ENCODE peak calls at places on chromosome 1, in seven cellular contexts. V, X, B, Z, U, C and O are unnamed samples.

GRCh38 chr1:151371744-151372410 is 628 bp downstream of the SELENBP1 start:
- DNase-seq in Z (no peak), X (no peak), B (peak), V (peak), C (no peak), U (peak), O (no peak)

GRCh38 chr1:9787702-9788101 is 36.1 kb downstream of the CLSTN1 start:
- DNase-seq in U (no peak), X (no peak), B (no peak), Z (peak), C (no peak), V (peak), O (no peak)

GRCh38 chr1:57204091-57204490 is 219.8 kb downstream of the DAB1 start:
- DNase-seq in X (no peak), U (no peak), Z (no peak), C (no peak), V (no peak), B (no peak), O (no peak)

GRCh38 chr1:40886318-40887011 is 24.3 kb upstream of the CITED4 start:
- DNase-seq in X (no peak), U (no peak), Z (no peak), B (no peak), V (no peak), C (no peak), O (no peak)

GRCh38 chr1:30286984-30287839 is 436.2 kb downstream of the MATN1 start:
- DNase-seq in C (no peak), V (no peak), Z (peak), U (no peak), X (no peak), B (no peak), O (no peak)

GRCh38 chr1:64308856-64309255 is 105.4 kb downstream of the UBE2U start:
- DNase-seq in C (no peak), X (no peak), V (no peak), Z (no peak), B (no peak), U (no peak), O (no peak)

GRCh38 chr1:234965128-234965527 is 163.5 kb downstream of the TOMM20 start:
- DNase-seq in C (no peak), Z (no peak), B (peak), U (no peak), V (no peak), X (peak), O (no peak)

GRCh38 chr1:107124705-107125104 is 16.1 kb upstream of the NTNG1 start:
- DNase-seq in B (no peak), C (no peak), V (no peak), X (no peak), Z (no peak), U (no peak), O (no peak)

GRCh38 chr1:197808843-197809242 is 33.6 kb upstream of the DENND1B start:
- DNase-seq in Z (no peak), C (no peak), U (no peak), B (no peak), X (no peak), V (no peak), O (no peak)

GRCh38 chr1:38197566-38197965 is 151.0 kb upstream of the POU3F1 start:
- DNase-seq in C (no peak), X (no peak), V (no peak), Z (no peak), B (no peak), U (no peak), O (no peak)

GRCh38 chr1:87933171-87933570 is 604.5 kb downstream of the LMO4 start:
- DNase-seq in B (no peak), U (no peak), V (no peak), X (no peak), Z (no peak), C (no peak), O (no peak)

GRCh38 chr1:37478890-37479254 is 4.5 kb downstream of the ZC3H12A start:
- DNase-seq in V (no peak), U (peak), Z (no peak), B (peak), X (peak), C (no peak), O (no peak)

GRCh38 chr1:208654241-208654640 is 410.1 kb upstream of the PLXNA2 start:
- DNase-seq in Z (no peak), X (no peak), B (peak), C (no peak), V (no peak), U (no peak), O (peak)

GRCh38 chr1:7224644-7225043 is 439.4 kb downstream of the CAMTA1 start:
- DNase-seq in U (no peak), C (no peak), Z (no peak), V (no peak), B (no peak), X (no peak), O (no peak)

GRCh38 chr1:8165595-8166360 is 139.7 kb upstream of the ERRFI1 start:
- DNase-seq in Z (no peak), B (no peak), C (no peak), U (no peak), X (no peak), V (peak), O (no peak)

GRCh38 chr1:27599605-27600499 is 4.1 kb downstream of the AHDC1 start:
- DNase-seq in V (no peak), U (no peak), X (no peak), B (no peak), Z (peak), C (no peak), O (no peak)

GRCh38 chr1:193831465-193831864 is 645.1 kb upstream of the B3GALT2 start:
- DNase-seq in B (no peak), Z (no peak), V (no peak), U (no peak), C (no peak), X (no peak), O (no peak)

GRCh38 chr1:73801912-73802429 is 396.0 kb downstream of the LRRIQ3 start:
- DNase-seq in Z (no peak), V (no peak), B (no peak), U (no peak), C (no peak), X (no peak), O (no peak)

GRCh38 chr1:68255301-68255700 is 23.0 kb upstream of the WLS start:
- DNase-seq in X (no peak), C (no peak), B (peak), Z (no peak), V (no peak), U (no peak), O (no peak)

GRCh38 chr1:19754482-19754881 is 45.2 kb downstream of the TMCO4 start:
- DNase-seq in U (no peak), B (no peak), X (no peak), Z (no peak), C (no peak), V (no peak), O (no peak)

GRCh38 chr1:28898267-28898955 is 16.0 kb upstream of the EPB41 start:
- DNase-seq in C (no peak), B (no peak), Z (no peak), U (no peak), X (no peak), V (peak), O (no peak)

GRCh38 chr1:64935551-64936158 is 30.7 kb downstream of the JAK1 start:
- DNase-seq in V (no peak), Z (no peak), C (no peak), U (no peak), X (no peak), B (no peak), O (no peak)

GRCh38 chr1:5342172-5342571 is 650.1 kb downstream of the NPHP4 start:
- DNase-seq in B (no peak), X (peak), U (no peak), C (no peak), Z (no peak), V (no peak), O (no peak)

GRCh38 chr1:182616130-182617074 is 12.2 kb upstream of the RGS16 start:
- DNase-seq in X (peak), Z (peak), U (peak), B (peak), C (no peak), V (peak), O (peak)

GRCh38 chr1:147084273-147085096 is 87.8 kb downstream of the PRKAB2 start:
- DNase-seq in U (peak), B (peak), Z (no peak), C (peak), V (peak), X (no peak), O (peak)

GRCh38 chr1:20368866-20369545 is 78.3 kb downstream of the VWA5B1 start:
- DNase-seq in C (no peak), V (no peak), X (no peak), U (no peak), Z (no peak), B (no peak), O (no peak)

GRCh38 chr1:88519156-88519555 is 164.9 kb upstream of the PKN2 start:
- DNase-seq in Z (no peak), U (peak), V (no peak), B (no peak), X (no peak), C (no peak), O (no peak)

GRCh38 chr1:248821101-248821500 is 4.6 kb downstream of the SH3BP5L start:
- DNase-seq in B (peak), X (peak), V (peak), C (peak), U (peak), Z (no peak), O (peak)

GRCh38 chr1:61926597-61926996 is 184.3 kb downstream of the PATJ start:
- DNase-seq in X (no peak), U (no peak), Z (no peak), C (no peak), B (no peak), V (no peak), O (no peak)

GRCh38 chr1:61922950-61923480 is 180.7 kb downstream of the PATJ start:
- DNase-seq in U (no peak), C (no peak), B (no peak), V (no peak), Z (no peak), X (no peak), O (no peak)

GRCh38 chr1:61925591-61926298 is 183.5 kb downstream of the PATJ start:
- DNase-seq in U (no peak), V (no peak), X (no peak), B (no peak), Z (no peak), C (no peak), O (no peak)

DNA sequence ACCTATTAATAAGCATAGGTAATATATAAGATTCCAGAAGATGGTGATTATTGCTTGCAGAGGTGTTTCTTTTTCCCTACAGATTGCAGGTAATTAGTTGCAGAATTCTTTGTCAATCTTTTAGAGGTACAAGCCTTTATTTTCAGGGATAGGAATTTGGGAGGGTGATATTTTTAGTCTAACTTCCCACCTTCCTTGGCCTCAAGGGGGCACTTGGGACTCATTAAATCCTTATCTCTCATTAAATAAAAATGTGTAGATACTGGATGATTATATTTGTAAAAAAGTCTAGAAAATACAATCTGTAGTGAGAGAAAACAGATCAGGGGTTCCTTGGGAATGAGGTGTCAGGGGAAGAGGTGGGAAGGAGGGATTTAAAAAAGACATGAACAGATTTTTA is 179.2 kb downstream of the PATJ start:
- DNase-seq in V (no peak), U (no peak), C (no peak), B (no peak), X (no peak), Z (no peak), O (peak)
- TF ChIP-seq CTCF in V (no peak), U (no peak), C (peak), B (peak), X (no peak), Z (no peak), O (peak)

GRCh38 chr1:80418134-80418533 is 1382.6 kb upstream of the ADGRL2 start:
- DNase-seq in C (no peak), U (no peak), Z (no peak), X (no peak), V (no peak), B (no peak), O (no peak)

DNA sequence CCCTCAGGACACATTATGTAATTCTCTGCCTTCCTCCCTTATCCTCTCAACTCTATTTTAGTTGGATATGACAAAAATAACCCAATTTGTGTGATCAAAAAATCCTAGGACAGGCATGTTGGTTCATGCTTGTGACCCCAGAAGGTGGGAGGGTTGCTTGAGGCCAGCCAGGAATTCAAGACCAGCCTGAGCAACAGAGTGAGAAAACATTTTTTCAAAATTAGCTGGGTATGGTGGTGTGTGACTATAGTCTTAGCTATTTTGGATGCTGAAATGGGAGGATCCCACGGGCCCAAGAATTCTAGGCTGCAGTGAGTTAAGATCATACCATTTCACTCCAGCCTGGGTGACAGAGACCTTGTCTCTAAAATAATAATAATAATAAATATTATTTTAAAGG is 1383.1 kb upstream of the ADGRL2 start:
- DNase-seq in V (no peak), C (peak), B (peak), X (no peak), Z (no peak), U (peak), O (peak)
- TF ChIP-seq CTCF in V (no peak), C (no peak), B (no peak), X (no peak), Z (no peak), U (no peak), O (no peak)

GRCh38 chr1:96840396-96840795 is 118.8 kb downstream of the PTBP2 start:
- DNase-seq in V (no peak), B (no peak), C (peak), U (no peak), X (no peak), Z (no peak), O (no peak)

GRCh38 chr1:96843601-96844000 is 122.0 kb downstream of the PTBP2 start:
- DNase-seq in U (no peak), V (no peak), Z (no peak), B (no peak), X (no peak), C (no peak), O (no peak)

GRCh38 chr1:96843196-96843595 is 121.6 kb downstream of the PTBP2 start:
- DNase-seq in V (no peak), U (peak), B (peak), Z (no peak), X (no peak), C (peak), O (peak)

GRCh38 chr1:96845464-96845863 is 123.9 kb downstream of the PTBP2 start:
- DNase-seq in X (no peak), Z (peak), B (no peak), C (no peak), V (peak), U (no peak), O (peak)

DNA sequence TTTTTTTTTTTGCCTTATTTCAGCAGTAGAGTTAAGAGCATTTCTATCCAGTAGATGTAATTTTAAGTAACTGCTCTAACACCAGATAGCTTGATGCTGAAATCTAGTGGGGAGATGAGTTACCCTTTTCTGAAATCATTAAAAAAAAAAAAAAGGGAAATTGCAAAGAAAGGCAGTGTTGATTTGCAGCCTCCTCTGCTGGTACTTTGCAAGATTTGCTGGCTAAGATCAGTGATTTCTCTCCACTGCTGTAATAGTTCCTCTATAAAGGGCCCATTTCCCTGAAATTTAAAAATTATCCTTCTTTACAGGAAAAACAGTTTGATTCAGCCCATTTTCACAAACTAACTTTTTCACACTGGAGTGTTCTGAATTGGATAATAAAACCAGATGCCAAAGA is 120.6 kb downstream of the PTBP2 start:
- DNase-seq in X (no peak), Z (no peak), V (no peak), B (peak), C (no peak), U (peak), O (no peak)
- TF ChIP-seq CTCF in X (no peak), Z (no peak), V (no peak), B (peak), C (no peak), U (peak), O (peak)

GRCh38 chr1:54942976-54943375 is 37.5 kb upstream of the TMEM61 start:
- DNase-seq in Z (no peak), B (no peak), C (no peak), V (no peak), U (no peak), X (no peak), O (no peak)
- TF ChIP-seq CTCF in Z (no peak), B (no peak), C (no peak), V (no peak), U (no peak), X (no peak), O (no peak)

DNA sequence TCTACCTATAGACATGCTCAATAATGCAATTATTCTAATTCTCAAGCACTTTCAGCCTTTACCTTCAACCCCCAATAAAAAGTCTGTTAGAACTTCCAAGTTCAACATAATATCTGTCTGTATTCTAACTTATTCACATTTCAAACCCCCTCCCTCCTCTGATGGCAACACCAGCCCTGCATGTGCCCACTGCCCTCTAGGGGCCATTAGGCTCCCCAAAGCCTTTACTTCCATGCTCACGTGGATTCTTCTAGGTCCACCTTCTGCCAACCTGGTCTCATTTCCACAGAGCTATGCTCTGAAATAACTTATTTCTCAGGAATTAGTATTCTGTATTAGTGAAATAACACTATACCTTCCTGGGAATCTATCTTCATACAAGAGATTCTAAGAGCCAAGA is 22.2 kb upstream of the KPRP start:
- DNase-seq in X (no peak), C (no peak), B (no peak), U (no peak), V (no peak), Z (no peak), O (no peak)
- TF ChIP-seq CTCF in X (no peak), C (no peak), B (no peak), U (no peak), V (no peak), Z (peak), O (peak)

GRCh38 chr1:33931115-33931475 is 67.2 kb downstream of the HMGB4 start:
- DNase-seq in C (no peak), V (no peak), U (no peak), B (no peak), Z (no peak), X (no peak), O (no peak)
- TF ChIP-seq CTCF in C (no peak), V (no peak), U (no peak), B (no peak), Z (no peak), X (no peak), O (no peak)

GRCh38 chr1:100391675-100392074 is 39.4 kb downstream of the CDC14A start:
- DNase-seq in B (no peak), C (no peak), X (no peak), U (no peak), Z (no peak), V (no peak), O (no peak)
- TF ChIP-seq CTCF in B (no peak), C (no peak), X (no peak), U (no peak), Z (no peak), V (no peak), O (no peak)